ENCODE peak calls at places on chromosomes 2 and 18, in six cellular contexts. One of them, this sample, is unnamed.

GRCh38 chr18:3554091-3554601 is 104.2 kb downstream of the TGIF1 start:
- DNase-seq in A549: no peak
- DNase-seq in cardiac muscle cell: peak; percentile 70
- DNase-seq in iPS DF 6.9: peak; percentile 33
- DNase-seq in naive thymus-derived CD4-positive, alpha-beta T cell: no peak
- DNase-seq in left lung: no peak
- DNase-seq in this sample: no peak

GRCh38 chr18:35876243-35876642 is 96.2 kb upstream of the RMP24 start:
- DNase-seq in cardiac muscle cell: no peak
- DNase-seq in A549: no peak
- DNase-seq in naive thymus-derived CD4-positive, alpha-beta T cell: no peak
- DNase-seq in iPS DF 6.9: no peak
- DNase-seq in left lung: no peak
- DNase-seq in this sample: no peak

GRCh38 chr2:210591663-210592062 is 35.3 kb downstream of the CPS1 start:
- DNase-seq in iPS DF 6.9: no peak
- DNase-seq in cardiac muscle cell: no peak
- DNase-seq in naive thymus-derived CD4-positive, alpha-beta T cell: no peak
- DNase-seq in A549: no peak
- DNase-seq in left lung: no peak
- DNase-seq in this sample: no peak

GRCh38 chr18:74396252-74397204 is 60.6 kb downstream of the DIPK1C start:
- DNase-seq in A549: no peak
- DNase-seq in iPS DF 6.9: no peak
- DNase-seq in left lung: no peak
- DNase-seq in cardiac muscle cell: no peak
- DNase-seq in naive thymus-derived CD4-positive, alpha-beta T cell: no peak
- DNase-seq in this sample: no peak

GRCh38 chr2:152718909-152719645 is 657 bp downstream of the ARL6IP6 start:
- DNase-seq in cardiac muscle cell: peak; percentile 63
- DNase-seq in iPS DF 6.9: no peak
- DNase-seq in left lung: no peak
- DNase-seq in A549: peak; percentile 78
- DNase-seq in naive thymus-derived CD4-positive, alpha-beta T cell: no peak
- DNase-seq in this sample: no peak

GRCh38 chr2:98757904-98758421 is 27.0 kb upstream of the MGAT4A start:
- DNase-seq in cardiac muscle cell: no peak
- DNase-seq in left lung: no peak
- DNase-seq in naive thymus-derived CD4-positive, alpha-beta T cell: peak; percentile 76
- DNase-seq in A549: peak; percentile 70
- DNase-seq in iPS DF 6.9: no peak
- DNase-seq in this sample: peak; percentile 22

GRCh38 chr2:69797836-69798465 is 31.5 kb upstream of the GMCL1 start:
- DNase-seq in iPS DF 6.9: no peak
- DNase-seq in A549: no peak
- DNase-seq in naive thymus-derived CD4-positive, alpha-beta T cell: no peak
- DNase-seq in cardiac muscle cell: no peak
- DNase-seq in left lung: no peak
- DNase-seq in this sample: no peak

GRCh38 chr2:143841935-143842334 is 678.0 kb downstream of the ZEB2 start:
- DNase-seq in naive thymus-derived CD4-positive, alpha-beta T cell: no peak
- DNase-seq in cardiac muscle cell: no peak
- DNase-seq in left lung: no peak
- DNase-seq in A549: peak; percentile 4
- DNase-seq in iPS DF 6.9: no peak
- DNase-seq in this sample: no peak

GRCh38 chr2:186443851-186444250 is 42.2 kb upstream of the ZC3H15 start:
- DNase-seq in A549: no peak
- DNase-seq in cardiac muscle cell: no peak
- DNase-seq in iPS DF 6.9: no peak
- DNase-seq in left lung: no peak
- DNase-seq in naive thymus-derived CD4-positive, alpha-beta T cell: no peak
- DNase-seq in this sample: no peak

GRCh38 chr2:66560683-66561082 is 125.8 kb downstream of the MEIS1 start:
- DNase-seq in cardiac muscle cell: no peak
- DNase-seq in naive thymus-derived CD4-positive, alpha-beta T cell: no peak
- DNase-seq in left lung: no peak
- DNase-seq in A549: no peak
- DNase-seq in iPS DF 6.9: no peak
- DNase-seq in this sample: no peak
- H3K9me3 ChIP-seq in cardiac muscle cell: no peaks in the 10 kb centered on the region
- H3K9me3 ChIP-seq in naive thymus-derived CD4-positive, alpha-beta T cell: no peaks in the 10 kb centered on the region
- H3K9me3 ChIP-seq in left lung: no peaks in the 10 kb centered on the region
- H3K9me3 ChIP-seq in A549: no peaks in the 10 kb centered on the region
- H3K9me3 ChIP-seq in iPS DF 6.9: no peaks in the 10 kb centered on the region
- H3K9me3 ChIP-seq in this sample: no peaks in the 10 kb centered on the region

GRCh38 chr2:83323055-83323454 is 1136.0 kb downstream of the SUCLG1 start:
- DNase-seq in naive thymus-derived CD4-positive, alpha-beta T cell: no peak
- DNase-seq in cardiac muscle cell: no peak
- DNase-seq in left lung: no peak
- DNase-seq in iPS DF 6.9: no peak
- DNase-seq in A549: no peak
- DNase-seq in this sample: no peak
- H3K9me3 ChIP-seq in naive thymus-derived CD4-positive, alpha-beta T cell: no peaks in the 10 kb centered on the region
- H3K9me3 ChIP-seq in cardiac muscle cell: no peaks in the 10 kb centered on the region
- H3K9me3 ChIP-seq in left lung: no peaks in the 10 kb centered on the region
- H3K9me3 ChIP-seq in iPS DF 6.9: no peaks in the 10 kb centered on the region
- H3K9me3 ChIP-seq in A549: no peaks in the 10 kb centered on the region
- H3K9me3 ChIP-seq in this sample: peaks cover 2% of the 10 kb centered on the region

GRCh38 chr2:6025391-6025790 is 333.2 kb downstream of the SOX11 start:
- DNase-seq in iPS DF 6.9: no peak
- DNase-seq in cardiac muscle cell: no peak
- DNase-seq in A549: no peak
- DNase-seq in left lung: no peak
- DNase-seq in naive thymus-derived CD4-positive, alpha-beta T cell: no peak
- DNase-seq in this sample: no peak

GRCh38 chr2:6031165-6031867 is 339.1 kb downstream of the SOX11 start:
- DNase-seq in A549: no peak
- DNase-seq in cardiac muscle cell: no peak
- DNase-seq in iPS DF 6.9: no peak
- DNase-seq in left lung: no peak
- DNase-seq in naive thymus-derived CD4-positive, alpha-beta T cell: no peak
- DNase-seq in this sample: no peak

DNA sequence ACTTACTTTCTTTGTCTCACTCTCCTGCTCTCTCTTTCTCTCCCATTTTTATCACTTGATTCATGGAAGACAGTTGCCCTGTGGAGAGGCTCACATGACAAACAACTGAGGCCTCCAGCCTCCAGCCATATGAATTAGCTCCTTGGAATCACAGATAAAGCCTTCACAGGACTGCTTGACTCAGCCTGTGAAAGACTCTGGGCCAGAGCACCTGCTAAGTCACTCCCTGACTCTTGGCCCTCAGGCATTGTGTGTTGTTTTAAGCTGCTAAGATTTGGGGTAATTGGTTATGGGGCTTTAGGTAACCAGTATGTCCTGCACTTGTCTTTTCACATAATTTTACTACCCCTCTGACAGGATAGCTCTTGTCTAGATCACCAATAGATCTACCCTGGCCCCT is 334.9 kb downstream of the SOX11 start:
- DNase-seq in A549: no peak
- DNase-seq in naive thymus-derived CD4-positive, alpha-beta T cell: no peak
- DNase-seq in cardiac muscle cell: no peak
- DNase-seq in iPS DF 6.9: no peak
- DNase-seq in left lung: no peak
- DNase-seq in this sample: no peak
- H3K9me3 ChIP-seq in A549: no peaks in the 10 kb centered on the region
- H3K9me3 ChIP-seq in naive thymus-derived CD4-positive, alpha-beta T cell: no peaks in the 10 kb centered on the region
- H3K9me3 ChIP-seq in cardiac muscle cell: no peaks in the 10 kb centered on the region
- H3K9me3 ChIP-seq in iPS DF 6.9: no peaks in the 10 kb centered on the region
- H3K9me3 ChIP-seq in left lung: no peaks in the 10 kb centered on the region
- H3K9me3 ChIP-seq in this sample: no peaks in the 10 kb centered on the region

GRCh38 chr18:55737266-55737665 is 149.3 kb upstream of the TCF4 start:
- DNase-seq in cardiac muscle cell: no peak
- DNase-seq in naive thymus-derived CD4-positive, alpha-beta T cell: no peak
- DNase-seq in left lung: no peak
- DNase-seq in A549: no peak
- DNase-seq in iPS DF 6.9: no peak
- DNase-seq in this sample: no peak
- H3K9me3 ChIP-seq in cardiac muscle cell: no peaks in the 10 kb centered on the region
- H3K9me3 ChIP-seq in naive thymus-derived CD4-positive, alpha-beta T cell: no peaks in the 10 kb centered on the region
- H3K9me3 ChIP-seq in left lung: no peaks in the 10 kb centered on the region
- H3K9me3 ChIP-seq in A549: no peaks in the 10 kb centered on the region
- H3K9me3 ChIP-seq in iPS DF 6.9: no peaks in the 10 kb centered on the region
- H3K9me3 ChIP-seq in this sample: no peaks in the 10 kb centered on the region